ENCODE peak calls at places on chromosome 4, in five cellular contexts. G is T-helper 17 cell; A is mucosa of descending colon; Q is upper lobe of left lung; H is activated naive CD8-positive, alpha-beta T cell treated with anti-CD3 and anti-CD28 coated beads, Interleukin-2, amount 10 ng/mL, durations not matched to agents 7 days and 5 days. V is an unnamed sample.

GRCh38 chr4:114922582-114922912 is 190.9 kb downstream of the NDST4 start:
- ATAC-seq in G (no peak), A (no peak), Q (no peak), H (no peak), V (no peak)

GRCh38 chr4:8373270-8373972 is 67.1 kb downstream of the ACOX3 start:
- ATAC-seq in G (no peak), A (no peak), Q (no peak), H (no peak), V (no peak)

GRCh38 chr4:143362392-143363046 is 25.8 kb downstream of the GAB1 start:
- ATAC-seq in G (no peak), A (no peak), Q (no peak), H (peak; percentile 8), V (no peak)

GRCh38 chr4:138851626-138852443 is 163.7 kb upstream of the NOCT start:
- ATAC-seq in G (no peak), A (no peak), Q (no peak), H (no peak), V (no peak)

GRCh38 chr4:83731609-83732008 is 195.7 kb downstream of the GPAT3 start:
- ATAC-seq in G (no peak), A (no peak), Q (no peak), H (no peak), V (no peak)

GRCh38 chr4:106033469-106033868 is 138.2 kb downstream of the NPNT start:
- ATAC-seq in G (no peak), A (no peak), Q (no peak), H (no peak), V (no peak)

GRCh38 chr4:151527699-151528098 is 118.7 kb downstream of the FHIP1A start:
- ATAC-seq in G (no peak), A (no peak), Q (no peak), H (no peak), V (no peak)

GRCh38 chr4:147461161-147461560 is 19.7 kb upstream of the EDNRA start:
- ATAC-seq in G (no peak), A (no peak), Q (no peak), H (no peak), V (no peak)

GRCh38 chr4:40301592-40301991 is 33.5 kb upstream of the CHRNA9 start:
- ATAC-seq in G (peak; percentile 94), A (peak; percentile 87), Q (no peak), H (peak; percentile 79), V (no peak)

GRCh38 chr4:2256781-2257191 is 5.1 kb downstream of the MXD4 start:
- ATAC-seq in G (no peak), A (no peak), Q (no peak), H (no peak), V (peak; percentile 46)

GRCh38 chr4:78945638-78946179 is 6.5 kb upstream of the PAQR3 start:
- ATAC-seq in G (peak; percentile 41), A (no peak), Q (no peak), H (no peak), V (no peak)

GRCh38 chr4:23956601-23957364 is 66.9 kb upstream of the PPARGC1A start:
- ATAC-seq in G (no peak), A (peak; percentile 81), Q (no peak), H (no peak), V (no peak)

GRCh38 chr4:23333946-23334878 is 555.6 kb downstream of the PPARGC1A start:
- ATAC-seq in G (peak; percentile 86), A (peak; percentile 91), Q (peak; percentile 84), H (peak; percentile 89), V (peak; percentile 39)

GRCh38 chr4:2818351-2818939 is 25.2 kb upstream of the ADD1 start:
- ATAC-seq in G (peak; percentile 14), A (peak; percentile 5), Q (peak; percentile 34), H (no peak), V (peak; percentile 17)

GRCh38 chr4:8599091-8599460 is 6.5 kb downstream of the CPZ start:
- ATAC-seq in G (no peak), A (no peak), Q (no peak), H (no peak), V (no peak)

GRCh38 chr4:2330119-2331042 is 68.5 kb upstream of the MXD4 start:
- ATAC-seq in G (no peak), A (no peak), Q (no peak), H (no peak), V (no peak)

GRCh38 chr4:147085796-147086195 is 140.1 kb upstream of the TTC29 start:
- ATAC-seq in G (no peak), A (no peak), Q (no peak), H (no peak), V (no peak)

GRCh38 chr4:112172180-112172579 is 26.9 kb downstream of the FAM241A start:
- ATAC-seq in G (no peak), A (no peak), Q (no peak), H (no peak), V (no peak)

GRCh38 chr4:56040842-56041241 is 92.1 kb downstream of the CEP135 start:
- ATAC-seq in G (no peak), A (no peak), Q (no peak), H (no peak), V (no peak)

GRCh38 chr4:78592104-78592783 is 40.7 kb downstream of the ANXA3 start:
- ATAC-seq in G (no peak), A (no peak), Q (no peak), H (no peak), V (no peak)

GRCh38 chr4:103928370-103928769 is 208.6 kb upstream of the TACR3 start:
- ATAC-seq in G (no peak), A (no peak), Q (no peak), H (no peak), V (no peak)

GRCh38 chr4:55736605-55737183 is 82.9 kb upstream of the EXOC1L start:
- ATAC-seq in G (no peak), A (no peak), Q (no peak), H (no peak), V (no peak)

GRCh38 chr4:151246742-151247141 is 30.2 kb upstream of the PRSS48 start:
- ATAC-seq in G (no peak), A (no peak), Q (no peak), H (no peak), V (no peak)

GRCh38 chr4:23885943-23886590 is 3.8 kb downstream of the PPARGC1A start:
- ATAC-seq in G (no peak), A (no peak), Q (no peak), H (no peak), V (no peak)

GRCh38 chr4:60129740-60130139 is 1070.4 kb upstream of the ADGRL3 start:
- ATAC-seq in G (no peak), A (no peak), Q (no peak), H (no peak), V (no peak)

GRCh38 chr4:118684873-118685811 is at the start of gene METTL14:
- ATAC-seq in G (peak; percentile 95), A (peak; percentile 99), Q (peak; percentile 99), H (peak; percentile 97), V (peak; percentile 98)

GRCh38 chr4:12170308-12170707 is 741.6 kb upstream of the HS3ST1 start:
- ATAC-seq in G (no peak), A (no peak), Q (no peak), H (no peak), V (no peak)

GRCh38 chr4:142009751-142010150 is 373.4 kb downstream of the IL15 start:
- ATAC-seq in G (no peak), A (no peak), Q (no peak), H (no peak), V (no peak)

GRCh38 chr4:93947318-93947717 is 118.8 kb downstream of the ATOH1 start:
- ATAC-seq in G (no peak), A (no peak), Q (no peak), H (no peak), V (no peak)